ENCODE peak calls at places on chromosomes 6 and 20, in six cellular contexts. D is mesenchymal stem cell, W is Panc1, U is lower lobe of right lung, O is MM.1S, M is RWPE2. G is an unnamed sample.

GRCh38 chr6:157997893-157998608 is 16.4 kb downstream of the SYNJ2 start:
- DNase-seq in D (no peak), W (no peak), U (peak; percentile 2), O (no peak), M (peak; percentile 11), G (no peak)

GRCh38 chr6:37103169-37104039 is 66.5 kb upstream of the PIM1 start:
- DNase-seq in D (peak; percentile 33), W (no peak), U (peak; percentile 82), O (peak; percentile 88), M (no peak), G (no peak)

GRCh38 chr6:100633096-100633766 is 168.5 kb upstream of the SIM1 start:
- DNase-seq in D (peak; percentile 94), W (peak; percentile 15), U (no peak), O (no peak), M (no peak), G (peak; percentile 31)

GRCh38 chr6:161347988-161348627 is 74.2 kb upstream of the AGPAT4 start:
- DNase-seq in D (no peak), W (no peak), U (no peak), O (no peak), M (no peak), G (no peak)

GRCh38 chr6:149129401-149130077 is 188.0 kb upstream of the TAB2 start:
- DNase-seq in D (peak; percentile 53), W (no peak), U (no peak), O (no peak), M (no peak), G (peak; percentile 57)

GRCh38 chr6:138297761-138298298 is 79.5 kb upstream of the PBOV1 start:
- DNase-seq in D (peak; percentile 58), W (no peak), U (no peak), O (no peak), M (no peak), G (no peak)

GRCh38 chr20:31869942-31870702 is at the start of the genes DUSP15 and TTLL9:
- DNase-seq in D (peak; percentile 28), W (no peak), U (peak; percentile 61), O (no peak), M (no peak), G (no peak)

GRCh38 chr6:163626073-163626867 is 211.8 kb downstream of the QKI start:
- DNase-seq in D (no peak), W (no peak), U (no peak), O (no peak), M (no peak), G (no peak)

GRCh38 chr6:52872031-52872430 is 31.4 kb upstream of the GSTA5 start:
- DNase-seq in D (no peak), W (no peak), U (no peak), O (no peak), M (no peak), G (no peak)

DNA sequence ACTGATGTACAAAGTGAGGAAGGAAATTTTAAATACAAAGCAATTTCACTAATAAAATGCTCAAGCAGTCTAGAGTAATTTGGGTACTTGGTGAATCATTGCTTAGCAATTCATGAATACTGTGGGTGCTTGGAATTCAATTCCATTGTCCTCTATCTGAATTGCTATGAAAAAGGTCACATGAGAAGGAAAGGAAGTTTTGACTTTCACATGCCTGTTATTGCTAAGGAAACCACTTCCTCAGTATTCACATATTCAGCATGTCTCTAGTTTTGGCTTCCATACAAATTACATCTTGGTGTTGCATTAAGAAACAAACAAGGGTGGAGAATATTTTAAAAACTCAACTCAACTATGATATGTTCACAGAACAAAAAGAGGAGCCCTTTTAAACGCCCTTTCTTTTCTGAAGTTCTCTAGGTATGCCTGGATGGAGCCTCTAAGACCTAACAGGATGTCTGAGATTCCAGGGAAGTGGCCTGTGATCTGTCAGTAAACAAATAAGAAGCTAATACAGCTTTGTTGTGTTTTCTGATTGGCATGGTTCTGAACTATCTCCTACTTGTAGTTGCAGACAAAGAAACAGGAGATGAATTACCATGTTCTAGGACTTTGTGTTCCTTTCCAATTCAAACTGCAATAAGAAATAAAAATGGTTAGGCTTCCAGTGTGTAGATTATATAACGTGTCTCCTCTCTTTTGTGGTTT is 190.4 kb downstream of the OGFRL1 start:
- DNase-seq in D (peak; percentile 74), W (peak; percentile 92), U (no peak), O (no peak), M (no peak), G (peak; percentile 37)
- H3K27ac ChIP-seq in D (peak overlapping the region; percentile 99), W (peak overlapping the region; percentile 51), U (peak overlapping the region; percentile 76), O (no peak overlapping the region), M (peak overlapping the region; percentile 95), G (peak overlapping the region; percentile 85)

GRCh38 chr6:79631800-79632172 is 657 bp downstream of the SH3BGRL2 start:
- DNase-seq in D (no peak), W (no peak), U (no peak), O (no peak), M (no peak), G (no peak)
- H3K27ac ChIP-seq in D (no peak overlapping the region), W (peak overlapping the region; percentile 52), U (peak overlapping the region; percentile 82), O (no peak overlapping the region), M (no peak overlapping the region), G (no peak overlapping the region)

GRCh38 chr6:21588812-21589811 is 4.4 kb upstream of the SOX4 start:
- DNase-seq in D (peak; percentile 93), W (no peak), U (peak; percentile 91), O (peak; percentile 84), M (peak; percentile 82), G (peak; percentile 69)
- H3K27ac ChIP-seq in D (peak overlapping the region; percentile 97), W (peak overlapping the region; percentile 92), U (peak overlapping the region; percentile 81), O (peak overlapping the region; percentile 57), M (peak overlapping the region; percentile 83), G (peak overlapping the region; percentile 90)

GRCh38 chr6:30761791-30762429 is 17.6 kb upstream of the IER3 start:
- DNase-seq in D (no peak), W (no peak), U (no peak), O (no peak), M (no peak), G (no peak)

GRCh38 chr6:30763155-30763617 is 18.8 kb upstream of the IER3 start:
- DNase-seq in D (no peak), W (no peak), U (no peak), O (no peak), M (no peak), G (no peak)

GRCh38 chr6:30760537-30760936 is 16.2 kb upstream of the IER3 start:
- DNase-seq in D (no peak), W (no peak), U (no peak), O (no peak), M (no peak), G (no peak)

GRCh38 chr6:30757261-30757935 is 13.1 kb upstream of the IER3 start:
- DNase-seq in D (no peak), W (no peak), U (no peak), O (no peak), M (no peak), G (no peak)

GRCh38 chr6:30759575-30760239 is 15.4 kb upstream of the IER3 start:
- DNase-seq in D (peak; percentile 97), W (no peak), U (no peak), O (no peak), M (peak; percentile 71), G (no peak)
- H3K27ac ChIP-seq in D (peak overlapping the region; percentile 99), W (peak overlapping the region; percentile 76), U (no peak overlapping the region), O (no peak overlapping the region), M (peak overlapping the region; percentile 61), G (peak overlapping the region; percentile 100)

GRCh38 chr20:19783966-19784401 is 25.9 kb downstream of the RIN2 start:
- DNase-seq in D (peak; percentile 67), W (no peak), U (peak; percentile 55), O (no peak), M (peak; percentile 61), G (no peak)

GRCh38 chr20:19785886-19786285 is 27.8 kb downstream of the RIN2 start:
- DNase-seq in D (peak; percentile 41), W (no peak), U (no peak), O (no peak), M (no peak), G (no peak)

GRCh38 chr20:19785173-19785799 is 27.2 kb downstream of the RIN2 start:
- DNase-seq in D (peak; percentile 64), W (no peak), U (no peak), O (no peak), M (no peak), G (no peak)

GRCh38 chr20:19786311-19786710 is 28.3 kb downstream of the RIN2 start:
- DNase-seq in D (peak; percentile 82), W (no peak), U (no peak), O (no peak), M (peak; percentile 86), G (no peak)

GRCh38 chr20:19784511-19785172 is 26.6 kb downstream of the RIN2 start:
- DNase-seq in D (peak; percentile 90), W (peak; percentile 74), U (peak; percentile 75), O (peak; percentile 73), M (peak; percentile 90), G (no peak)
- H3K27ac ChIP-seq in D (peak overlapping the region; percentile 97), W (peak overlapping the region; percentile 65), U (peak overlapping the region; percentile 61), O (no peak overlapping the region), M (peak overlapping the region; percentile 92), G (peak overlapping the region; percentile 76)

GRCh38 chr20:47336013-47336754 is 20.3 kb downstream of the ZMYND8 start:
- DNase-seq in D (peak; percentile 53), W (no peak), U (no peak), O (no peak), M (no peak), G (no peak)

GRCh38 chr20:47330933-47331708 is 25.4 kb downstream of the ZMYND8 start:
- DNase-seq in D (peak; percentile 95), W (peak; percentile 82), U (no peak), O (no peak), M (peak; percentile 89), G (no peak)

GRCh38 chr20:47335251-47336012 is 21.1 kb downstream of the ZMYND8 start:
- DNase-seq in D (no peak), W (no peak), U (no peak), O (no peak), M (no peak), G (no peak)

GRCh38 chr20:47332381-47333206 is 23.9 kb downstream of the ZMYND8 start:
- DNase-seq in D (no peak), W (no peak), U (no peak), O (no peak), M (no peak), G (no peak)

DNA sequence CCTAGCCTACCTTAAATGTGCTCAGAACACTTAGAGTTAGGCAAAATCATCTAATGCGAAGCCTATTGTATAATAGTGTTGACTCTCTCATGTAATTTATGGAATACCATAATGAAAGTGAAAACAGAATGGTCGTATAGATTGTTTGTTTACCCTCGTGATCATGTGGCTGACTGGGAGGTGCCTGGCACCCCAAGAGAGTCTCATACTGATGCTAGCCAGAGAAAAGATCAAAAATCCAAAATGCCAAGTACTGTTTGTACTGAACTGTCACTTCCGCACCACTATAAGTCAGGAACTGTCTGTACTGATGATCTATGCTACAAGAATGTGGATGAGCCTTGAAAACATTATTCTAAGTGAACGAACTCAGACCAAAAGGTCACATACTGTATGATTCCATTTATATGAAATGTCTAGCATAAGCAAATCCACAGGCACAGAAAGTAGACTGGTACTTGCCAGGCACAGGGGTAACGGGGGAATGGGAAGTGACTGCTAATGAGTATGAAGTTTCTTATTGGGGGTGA is 22.4 kb downstream of the ZMYND8 start:
- DNase-seq in D (peak; percentile 97), W (peak; percentile 90), U (peak; percentile 42), O (no peak), M (peak; percentile 92), G (peak; percentile 70)
- H3K27ac ChIP-seq in D (peak overlapping the region; percentile 88), W (peak overlapping the region; percentile 99), U (peak overlapping the region; percentile 71), O (no peak overlapping the region), M (peak overlapping the region; percentile 100), G (peak overlapping the region; percentile 94)

GRCh38 chr20:10034717-10035571 is at the start of gene ANKEF1:
- DNase-seq in D (peak; percentile 52), W (no peak), U (peak; percentile 91), O (peak; percentile 89), M (peak; percentile 89), G (peak; percentile 10)
- H3K27ac ChIP-seq in D (no peak within 1 kb of the TSS), W (peak within 1 kb of the TSS; percentile 70), U (peak within 1 kb of the TSS; percentile 80), O (peak within 1 kb of the TSS; percentile 48), M (peak within 1 kb of the TSS; percentile 49), G (peak within 1 kb of the TSS; percentile 67)